ENCODE peak calls at places on chromosomes 12 and 14, in five cellular contexts. M is LoVo, G is GM12865, E is M059J, R is GM23248. I is an unnamed sample.

GRCh38 chr12:1661553-1662335 is 29.1 kb upstream of the ADIPOR2 start:
- DNase-seq in E (peak; percentile 91), R (peak; percentile 98), M (peak; percentile 92), G (peak; percentile 87), I (peak; percentile 89)

GRCh38 chr12:87253157-87253556 is 776.0 kb downstream of the C12orf50 start:
- DNase-seq in E (peak; percentile 76), R (no peak), M (peak; percentile 23), G (no peak), I (no peak)

GRCh38 chr12:50006266-50006665 is 19.0 kb downstream of the RACGAP1 start:
- DNase-seq in R (no peak), G (no peak), E (no peak), M (no peak), I (no peak)

GRCh38 chr12:103858953-103859601 is 18.0 kb upstream of the NT5DC3 start:
- DNase-seq in E (peak; percentile 97), G (no peak), R (peak; percentile 97), M (peak; percentile 99), I (no peak)

GRCh38 chr12:108581311-108582227 is 16.3 kb downstream of the TMEM119 start:
- DNase-seq in M (no peak), R (no peak), G (no peak), E (no peak), I (no peak)

GRCh38 chr12:19689801-19690472 is 250.6 kb downstream of the AEBP2 start:
- DNase-seq in R (no peak), G (no peak), E (no peak), M (peak; percentile 62), I (no peak)

GRCh38 chr12:65699251-65699650 is 125.0 kb upstream of the HMGA2 start:
- DNase-seq in R (peak; percentile 84), M (no peak), G (no peak), E (no peak), I (no peak)

GRCh38 chr14:42855159-42855558 is 1248.5 kb downstream of the LRFN5 start:
- DNase-seq in E (no peak), G (no peak), R (no peak), M (no peak), I (no peak)

GRCh38 chr12:7899755-7900154 is 27.0 kb upstream of the SLC2A14 start:
- DNase-seq in E (no peak), G (no peak), R (peak; percentile 71), M (no peak), I (no peak)

GRCh38 chr12:95633049-95633545 is 81.8 kb upstream of the USP44 start:
- DNase-seq in M (peak; percentile 66), R (peak; percentile 96), G (no peak), E (peak; percentile 95), I (no peak)

GRCh38 chr14:61147898-61148549 is 133.1 kb downstream of the TMEM30B start:
- DNase-seq in G (no peak), M (peak; percentile 37), E (peak; percentile 100), R (no peak), I (no peak)

GRCh38 chr12:117875652-117876491 is 92.9 kb downstream of the KSR2 start:
- DNase-seq in G (peak; percentile 57), E (peak; percentile 71), M (no peak), R (peak; percentile 35), I (no peak)

GRCh38 chr12:110619534-110619953 is 5.6 kb downstream of the TCTN1 start:
- DNase-seq in R (peak; percentile 57), G (peak; percentile 86), E (peak; percentile 4), M (no peak), I (no peak)

GRCh38 chr12:100359822-100360221 is 2.9 kb downstream of the SLC17A8 start:
- DNase-seq in R (peak; percentile 23), M (no peak), G (no peak), E (peak; percentile 24), I (no peak)

GRCh38 chr14:100375273-100375962 is 52.3 kb downstream of the SLC25A47 start:
- DNase-seq in M (peak; percentile 90), E (peak; percentile 88), G (peak; percentile 92), R (peak; percentile 96), I (no peak)

GRCh38 chr12:32988982-32989381 is 92.4 kb upstream of the PKP2 start:
- DNase-seq in M (peak; percentile 18), R (no peak), E (peak; percentile 69), G (no peak), I (no peak)

GRCh38 chr14:19838433-19838832 is 34.9 kb downstream of the OR4N2 start:
- DNase-seq in R (no peak), M (no peak), E (no peak), G (no peak), I (no peak)

GRCh38 chr12:128818065-128819022 is 5.4 kb downstream of the SLC15A4 start:
- DNase-seq in R (peak; percentile 65), G (peak; percentile 83), E (peak; percentile 25), M (peak; percentile 35), I (no peak)

I was measured in D721Med.